ENCODE peak calls at places on chromosomes 4 and X, in nine cellular contexts. U, D, G, P, W, K, X, S and B are unnamed samples.
A peak's percentile ranks its signal among the peaks of the same experiment; 100 is the strongest.

GRCh38 chr4:2334826-2335728 is 73.2 kb upstream of the MXD4 start:
- DNase-seq in U (no peak), D (no peak), G (peak; percentile 3), P (no peak), W (no peak), K (peak; percentile 38), X (no peak), S (no peak), B (no peak)

GRCh38 chr4:3523146-3523627 is 9.0 kb downstream of the LRPAP1 start:
- DNase-seq in U (no peak), D (no peak), G (no peak), P (peak; percentile 23), W (no peak), K (no peak), X (no peak), S (peak; percentile 50), B (peak; percentile 48)

GRCh38 chr4:94728056-94728766 is 29.5 kb upstream of the BMPR1B start:
- DNase-seq in U (no peak), D (no peak), G (no peak), P (no peak), W (no peak), K (no peak), X (no peak), S (no peak), B (no peak)

GRCh38 chrX:16155586-16155985 is 11.7 kb upstream of the MAGEB17 start:
- DNase-seq in U (no peak), D (no peak), G (no peak), P (no peak), W (no peak), K (no peak), X (no peak), S (no peak), B (no peak)

GRCh38 chr4:122771724-122772123 is 39.2 kb downstream of the BBS12 start:
- DNase-seq in U (no peak), D (no peak), G (no peak), P (no peak), W (no peak), K (no peak), X (no peak), S (no peak), B (no peak)

GRCh38 chrX:68498044-68498507 is 775 bp upstream of the YIPF6 start:
- DNase-seq in U (no peak), D (no peak), G (no peak), P (no peak), W (no peak), K (no peak), X (no peak), S (no peak), B (no peak)

GRCh38 chr4:3791910-3792542 is 25.8 kb downstream of the ADRA2C start:
- DNase-seq in U (no peak), D (no peak), G (peak; percentile 83), P (peak; percentile 76), W (peak; percentile 50), K (no peak), X (peak; percentile 91), S (peak; percentile 48), B (no peak)

GRCh38 chr4:183855651-183856190 is 49.4 kb upstream of the STOX2 start:
- DNase-seq in U (no peak), D (no peak), G (no peak), P (no peak), W (no peak), K (no peak), X (peak; percentile 44), S (no peak), B (no peak)

GRCh38 chrX:12174358-12174757 is 36.1 kb downstream of the FRMPD4 start:
- DNase-seq in U (no peak), D (no peak), G (no peak), P (no peak), W (no peak), K (no peak), X (no peak), S (no peak), B (no peak)

GRCh38 chr4:17958185-17958584 is 63.4 kb downstream of the LCORL start:
- DNase-seq in U (no peak), D (no peak), G (no peak), P (no peak), W (no peak), K (no peak), X (no peak), S (no peak), B (no peak)

GRCh38 chr4:16608123-16608522 is 290.3 kb downstream of the LDB2 start:
- DNase-seq in U (no peak), D (no peak), G (no peak), P (no peak), W (no peak), K (no peak), X (no peak), S (no peak), B (no peak)

GRCh38 chrX:128975716-128976115 is 547.6 kb downstream of the SMARCA1 start:
- DNase-seq in U (no peak), D (no peak), G (peak; percentile 56), P (no peak), W (peak; percentile 51), K (no peak), X (peak; percentile 66), S (no peak), B (no peak)

GRCh38 chrX:38149016-38149415 is 71.7 kb downstream of the SRPX start:
- DNase-seq in U (no peak), D (no peak), G (no peak), P (no peak), W (no peak), K (no peak), X (no peak), S (no peak), B (no peak)

GRCh38 chrX:124433186-124433585 is 86.8 kb downstream of the SH2D1A start:
- DNase-seq in U (no peak), D (no peak), G (no peak), P (no peak), W (no peak), K (no peak), X (no peak), S (no peak), B (no peak)

GRCh38 chrX:9885150-9885549 is 82.0 kb upstream of the CLDN34 start:
- DNase-seq in U (no peak), D (peak; percentile 16), G (peak; percentile 56), P (peak; percentile 68), W (peak; percentile 70), K (no peak), X (peak; percentile 75), S (peak; percentile 64), B (peak; percentile 80)

GRCh38 chr4:87704000-87704399 is 53.9 kb downstream of the DMP1 start:
- DNase-seq in U (no peak), D (no peak), G (no peak), P (no peak), W (no peak), K (no peak), X (no peak), S (no peak), B (no peak)

GRCh38 chr4:167100120-167100519 is 134.2 kb downstream of the SPOCK3 start:
- DNase-seq in U (no peak), D (no peak), G (peak; percentile 13), P (no peak), W (no peak), K (no peak), X (peak; percentile 35), S (no peak), B (no peak)

GRCh38 chr4:83150563-83151330 is 36.2 kb upstream of the PLAC8 start:
- DNase-seq in U (peak; percentile 35), D (no peak), G (peak; percentile 35), P (no peak), W (peak; percentile 35), K (no peak), X (no peak), S (no peak), B (no peak)

GRCh38 chr4:140195806-140196205 is 41.8 kb upstream of the MAML3 start:
- DNase-seq in U (no peak), D (no peak), G (no peak), P (no peak), W (no peak), K (no peak), X (no peak), S (no peak), B (no peak)

GRCh38 chr4:186702940-186703339 is 20.7 kb downstream of the FAT1 start:
- DNase-seq in U (no peak), D (no peak), G (no peak), P (no peak), W (no peak), K (no peak), X (no peak), S (no peak), B (no peak)

GRCh38 chr4:186701788-186702187 is 21.9 kb downstream of the FAT1 start:
- DNase-seq in U (no peak), D (no peak), G (no peak), P (no peak), W (no peak), K (no peak), X (no peak), S (no peak), B (no peak)

GRCh38 chr4:186703510-186703909 is 20.1 kb downstream of the FAT1 start:
- DNase-seq in U (no peak), D (no peak), G (no peak), P (no peak), W (no peak), K (no peak), X (no peak), S (no peak), B (no peak)

GRCh38 chr4:186701273-186701672 is 22.4 kb downstream of the FAT1 start:
- DNase-seq in U (no peak), D (no peak), G (no peak), P (no peak), W (no peak), K (peak; percentile 65), X (peak; percentile 80), S (no peak), B (no peak)

GRCh38 chr4:186702297-186702696 is 21.4 kb downstream of the FAT1 start:
- DNase-seq in U (no peak), D (no peak), G (no peak), P (no peak), W (no peak), K (no peak), X (no peak), S (no peak), B (no peak)
- H3K27ac ChIP-seq in U (no peak overlapping the region), D (no peak overlapping the region), G (peak overlapping the region; percentile 39), P (no peak overlapping the region), W (peak overlapping the region; percentile 68), K (peak overlapping the region; percentile 91), X (no peak overlapping the region), S (no peak overlapping the region), B (no peak overlapping the region)

GRCh38 chr4:8403173-8403753 is 37.3 kb downstream of the ACOX3 start:
- DNase-seq in U (peak; percentile 88), D (peak; percentile 23), G (peak; percentile 92), P (peak; percentile 83), W (peak; percentile 78), K (peak; percentile 92), X (peak; percentile 88), S (peak; percentile 92), B (peak; percentile 89)
- TF ChIP-seq CTCF in U (peak; percentile 89), D (peak; percentile 86), G (peak; percentile 97), P (peak; percentile 94), W (peak; percentile 86), K (peak; percentile 79), X (peak; percentile 96), S (peak; percentile 95), B (peak; percentile 91)

GRCh38 chrX:18309401-18309800 is 45.1 kb downstream of the SCML2 start:
- DNase-seq in U (no peak), D (no peak), G (no peak), P (no peak), W (no peak), K (no peak), X (no peak), S (no peak), B (no peak)
- H3K36me3 ChIP-seq in U (no peaks in the 10 kb centered on the region), D (no peaks in the 10 kb centered on the region), G (no peaks in the 10 kb centered on the region), P (no peaks in the 10 kb centered on the region), W (no peaks in the 10 kb centered on the region), K (no peaks in the 10 kb centered on the region), X (peaks cover 3% of the 10 kb centered on the region), S (no peaks in the 10 kb centered on the region), B (no peaks in the 10 kb centered on the region)

GRCh38 chrX:145727476-145727875 is 90.2 kb upstream of the SLITRK2 start:
- DNase-seq in U (no peak), D (no peak), G (no peak), P (no peak), W (no peak), K (no peak), X (no peak), S (no peak), B (no peak)
- H3K27ac ChIP-seq in U (no peak overlapping the region), D (no peak overlapping the region), G (no peak overlapping the region), P (no peak overlapping the region), W (no peak overlapping the region), K (no peak overlapping the region), X (no peak overlapping the region), S (no peak overlapping the region), B (no peak overlapping the region)